ENCODE peak calls at places on chromosome 2, in ten cellular contexts. One of them, this sample, is unnamed.

GRCh38 chr2:60440080-60440753 is 113.2 kb downstream of the BCL11A start:
- DNase-seq in fibroblast of villous mesenchyme: no peak
- DNase-seq in epithelial cell of esophagus: no peak
- DNase-seq in lung: no peak
- DNase-seq in right cardiac atrium: no peak
- DNase-seq in AG10803: no peak
- DNase-seq in left lung: no peak
- DNase-seq in coronary artery: no peak
- DNase-seq in HCT116: no peak
- DNase-seq in IMR-90: no peak
- DNase-seq in this sample: no peak

GRCh38 chr2:170359466-170359865 is 181.5 kb downstream of the MYO3B start:
- DNase-seq in AG10803: no peak
- DNase-seq in coronary artery: no peak
- DNase-seq in IMR-90: no peak
- DNase-seq in epithelial cell of esophagus: no peak
- DNase-seq in HCT116: no peak
- DNase-seq in fibroblast of villous mesenchyme: no peak
- DNase-seq in right cardiac atrium: no peak
- DNase-seq in left lung: no peak
- DNase-seq in lung: no peak
- DNase-seq in this sample: no peak

GRCh38 chr2:168718622-168719021 is 83.8 kb upstream of the NOSTRIN start:
- DNase-seq in lung: no peak
- DNase-seq in fibroblast of villous mesenchyme: no peak
- DNase-seq in HCT116: no peak
- DNase-seq in left lung: no peak
- DNase-seq in IMR-90: no peak
- DNase-seq in coronary artery: no peak
- DNase-seq in AG10803: no peak
- DNase-seq in epithelial cell of esophagus: peak
- DNase-seq in right cardiac atrium: no peak
- DNase-seq in this sample: no peak

GRCh38 chr2:6353669-6354068 is 512.0 kb downstream of the CMPK2 start:
- DNase-seq in epithelial cell of esophagus: no peak
- DNase-seq in left lung: no peak
- DNase-seq in AG10803: no peak
- DNase-seq in HCT116: no peak
- DNase-seq in lung: no peak
- DNase-seq in right cardiac atrium: no peak
- DNase-seq in IMR-90: no peak
- DNase-seq in fibroblast of villous mesenchyme: no peak
- DNase-seq in coronary artery: no peak
- DNase-seq in this sample: no peak

GRCh38 chr2:140589273-140589672 is 1541.5 kb downstream of the LRP1B start:
- DNase-seq in left lung: no peak
- DNase-seq in lung: no peak
- DNase-seq in fibroblast of villous mesenchyme: no peak
- DNase-seq in epithelial cell of esophagus: no peak
- DNase-seq in IMR-90: no peak
- DNase-seq in coronary artery: no peak
- DNase-seq in right cardiac atrium: no peak
- DNase-seq in HCT116: no peak
- DNase-seq in AG10803: no peak
- DNase-seq in this sample: no peak

GRCh38 chr2:103781401-103781800 is 1019.6 kb downstream of the TMEM182 start:
- DNase-seq in IMR-90: no peak
- DNase-seq in left lung: no peak
- DNase-seq in fibroblast of villous mesenchyme: no peak
- DNase-seq in right cardiac atrium: no peak
- DNase-seq in AG10803: no peak
- DNase-seq in epithelial cell of esophagus: no peak
- DNase-seq in coronary artery: no peak
- DNase-seq in lung: no peak
- DNase-seq in HCT116: no peak
- DNase-seq in this sample: no peak

GRCh38 chr2:168050377-168050776 is 197.0 kb downstream of the STK39 start:
- DNase-seq in coronary artery: no peak
- DNase-seq in IMR-90: no peak
- DNase-seq in epithelial cell of esophagus: no peak
- DNase-seq in lung: no peak
- DNase-seq in left lung: no peak
- DNase-seq in fibroblast of villous mesenchyme: no peak
- DNase-seq in AG10803: no peak
- DNase-seq in right cardiac atrium: no peak
- DNase-seq in HCT116: no peak
- DNase-seq in this sample: no peak

GRCh38 chr2:18623782-18624181 is 34.4 kb upstream of the NT5C1B start:
- DNase-seq in IMR-90: peak
- DNase-seq in coronary artery: no peak
- DNase-seq in lung: no peak
- DNase-seq in right cardiac atrium: no peak
- DNase-seq in fibroblast of villous mesenchyme: peak
- DNase-seq in HCT116: no peak
- DNase-seq in left lung: no peak
- DNase-seq in AG10803: peak
- DNase-seq in epithelial cell of esophagus: peak
- DNase-seq in this sample: no peak

GRCh38 chr2:19607931-19608762 is 249.7 kb upstream of the OSR1 start:
- DNase-seq in fibroblast of villous mesenchyme: peak
- DNase-seq in IMR-90: peak
- DNase-seq in coronary artery: no peak
- DNase-seq in epithelial cell of esophagus: peak
- DNase-seq in AG10803: peak
- DNase-seq in lung: no peak
- DNase-seq in left lung: no peak
- DNase-seq in right cardiac atrium: no peak
- DNase-seq in HCT116: no peak
- DNase-seq in this sample: no peak

GRCh38 chr2:71742953-71743601 is 289.7 kb downstream of the DYSF start:
- DNase-seq in AG10803: peak
- DNase-seq in coronary artery: peak
- DNase-seq in left lung: peak
- DNase-seq in lung: no peak
- DNase-seq in HCT116: peak
- DNase-seq in epithelial cell of esophagus: peak
- DNase-seq in right cardiac atrium: peak
- DNase-seq in IMR-90: peak
- DNase-seq in fibroblast of villous mesenchyme: peak
- DNase-seq in this sample: peak

GRCh38 chr2:101253013-101253712 is 477 bp downstream of the CNOT11 start:
- DNase-seq in IMR-90: peak
- DNase-seq in left lung: peak
- DNase-seq in right cardiac atrium: peak
- DNase-seq in coronary artery: peak
- DNase-seq in AG10803: peak
- DNase-seq in lung: peak
- DNase-seq in epithelial cell of esophagus: peak
- DNase-seq in HCT116: no peak
- DNase-seq in fibroblast of villous mesenchyme: peak
- DNase-seq in this sample: peak

GRCh38 chr2:218342837-218343236 is 13.8 kb upstream of the CATIP start:
- DNase-seq in left lung: no peak
- DNase-seq in IMR-90: no peak
- DNase-seq in coronary artery: no peak
- DNase-seq in right cardiac atrium: no peak
- DNase-seq in HCT116: no peak
- DNase-seq in fibroblast of villous mesenchyme: no peak
- DNase-seq in epithelial cell of esophagus: no peak
- DNase-seq in lung: no peak
- DNase-seq in AG10803: no peak
- DNase-seq in this sample: no peak

DNA sequence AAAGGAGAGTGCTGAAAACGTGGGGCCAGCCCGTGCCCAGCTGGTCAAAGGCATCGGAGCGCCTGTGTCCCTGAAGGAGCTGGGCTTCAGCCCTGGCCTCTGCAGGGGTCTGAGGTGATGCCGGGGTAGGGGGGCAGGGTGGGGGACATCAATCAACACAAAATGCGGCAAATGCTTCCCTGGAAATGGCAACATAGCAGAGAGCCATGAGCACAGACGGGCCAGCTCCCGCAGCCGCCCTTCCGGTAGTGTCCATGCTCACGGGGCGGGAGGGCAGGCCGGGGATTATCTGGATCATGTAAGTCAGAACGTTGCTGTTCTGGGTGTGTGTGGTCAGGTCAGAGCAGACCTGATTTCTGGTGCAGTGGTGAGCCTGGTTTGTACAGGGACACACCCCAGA is 56.5 kb upstream of the TWIST2 start:
- DNase-seq in AG10803: peak
- DNase-seq in HCT116: no peak
- DNase-seq in lung: no peak
- DNase-seq in IMR-90: no peak
- DNase-seq in fibroblast of villous mesenchyme: peak
- DNase-seq in epithelial cell of esophagus: no peak
- DNase-seq in coronary artery: no peak
- DNase-seq in right cardiac atrium: no peak
- DNase-seq in left lung: no peak
- DNase-seq in this sample: no peak
- H3K4me3 ChIP-seq in AG10803: peak
- H3K4me3 ChIP-seq in HCT116: no peak
- H3K4me3 ChIP-seq in lung: no peak
- H3K4me3 ChIP-seq in IMR-90: no peak
- H3K4me3 ChIP-seq in fibroblast of villous mesenchyme: no peak
- H3K4me3 ChIP-seq in epithelial cell of esophagus: no peak
- H3K4me3 ChIP-seq in coronary artery: peak
- H3K4me3 ChIP-seq in right cardiac atrium: no peak
- H3K4me3 ChIP-seq in left lung: no peak
- H3K4me3 ChIP-seq in this sample: no peak

GRCh38 chr2:238855891-238856580 is 8.2 kb downstream of the TWIST2 start:
- DNase-seq in AG10803: no peak
- DNase-seq in right cardiac atrium: no peak
- DNase-seq in left lung: no peak
- DNase-seq in HCT116: no peak
- DNase-seq in epithelial cell of esophagus: no peak
- DNase-seq in lung: no peak
- DNase-seq in fibroblast of villous mesenchyme: no peak
- DNase-seq in coronary artery: no peak
- DNase-seq in IMR-90: no peak
- DNase-seq in this sample: no peak
- H3K4me3 ChIP-seq in AG10803: peak
- H3K4me3 ChIP-seq in right cardiac atrium: no peak
- H3K4me3 ChIP-seq in left lung: no peak
- H3K4me3 ChIP-seq in HCT116: no peak
- H3K4me3 ChIP-seq in epithelial cell of esophagus: no peak
- H3K4me3 ChIP-seq in lung: no peak
- H3K4me3 ChIP-seq in fibroblast of villous mesenchyme: no peak
- H3K4me3 ChIP-seq in coronary artery: no peak
- H3K4me3 ChIP-seq in IMR-90: no peak
- H3K4me3 ChIP-seq in this sample: no peak

DNA sequence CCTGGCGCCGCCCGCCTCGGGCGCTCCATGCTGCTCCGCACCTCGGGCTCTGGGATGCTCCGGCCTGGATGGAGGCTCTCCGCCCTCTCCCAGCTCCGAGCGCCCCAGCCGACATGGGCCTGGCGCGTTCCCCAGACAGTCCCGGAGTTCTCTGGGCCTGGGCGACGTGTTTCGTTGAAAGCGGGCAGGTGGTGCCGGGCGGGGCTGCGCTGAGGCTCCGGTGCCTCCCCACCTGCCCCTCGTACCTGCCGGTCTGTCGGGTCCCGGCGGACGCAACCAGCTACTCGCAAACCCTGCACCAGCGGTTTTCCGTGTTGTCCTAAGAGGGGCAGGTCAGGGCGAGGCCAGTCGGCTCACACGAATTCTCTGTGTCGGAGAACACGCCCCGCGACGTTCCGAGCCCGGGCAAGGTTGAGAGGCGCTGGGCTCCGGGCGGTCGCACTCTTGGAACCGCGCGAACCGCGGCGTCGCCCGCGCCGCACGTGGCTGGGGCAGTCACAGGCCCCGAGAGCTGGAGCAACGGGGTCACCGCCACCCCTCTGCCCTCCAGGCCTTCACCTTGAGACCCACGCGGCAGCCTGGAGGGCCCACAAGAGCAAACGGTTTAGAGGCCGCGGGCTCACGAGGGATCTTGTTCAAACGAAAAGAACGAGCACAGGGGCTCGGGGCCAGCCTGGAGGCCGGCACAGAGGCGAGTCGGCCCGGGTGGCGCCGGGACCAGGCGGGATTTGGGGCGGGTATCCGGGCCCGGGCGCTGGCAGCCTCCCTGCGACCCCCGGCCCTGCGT is 4.2 kb upstream of the SIX2 start:
- DNase-seq in left lung: no peak
- DNase-seq in lung: no peak
- DNase-seq in AG10803: no peak
- DNase-seq in fibroblast of villous mesenchyme: no peak
- DNase-seq in epithelial cell of esophagus: no peak
- DNase-seq in coronary artery: no peak
- DNase-seq in IMR-90: no peak
- DNase-seq in right cardiac atrium: no peak
- DNase-seq in HCT116: no peak
- DNase-seq in this sample: no peak
- H3K4me3 ChIP-seq in left lung: peak
- H3K4me3 ChIP-seq in lung: no peak
- H3K4me3 ChIP-seq in AG10803: no peak
- H3K4me3 ChIP-seq in fibroblast of villous mesenchyme: peak
- H3K4me3 ChIP-seq in epithelial cell of esophagus: peak
- H3K4me3 ChIP-seq in coronary artery: peak
- H3K4me3 ChIP-seq in IMR-90: no peak
- H3K4me3 ChIP-seq in right cardiac atrium: peak
- H3K4me3 ChIP-seq in HCT116: no peak
- H3K4me3 ChIP-seq in this sample: no peak

DNA sequence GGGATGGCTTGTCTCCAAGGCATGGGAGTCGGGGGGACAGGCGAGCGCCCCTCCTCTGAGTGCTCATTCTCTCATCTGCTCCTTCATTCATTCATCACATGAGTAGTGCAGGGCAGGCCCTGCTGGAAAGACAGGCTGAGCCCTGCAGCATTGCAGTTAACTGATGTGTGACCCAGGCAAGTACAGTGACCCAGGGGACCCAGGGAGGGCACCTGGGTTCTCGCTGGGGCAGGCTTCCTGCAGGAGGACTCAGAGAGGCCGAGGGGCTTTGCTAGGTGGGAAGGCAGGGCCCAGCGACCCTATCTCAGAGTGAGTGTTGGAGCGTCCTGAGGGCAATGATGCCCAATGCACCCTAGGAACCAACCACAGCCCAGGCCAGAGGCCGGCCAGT is 30.6 kb downstream of the HJURP start:
- DNase-seq in HCT116: no peak
- DNase-seq in coronary artery: peak
- DNase-seq in IMR-90: no peak
- DNase-seq in fibroblast of villous mesenchyme: no peak
- DNase-seq in right cardiac atrium: no peak
- DNase-seq in AG10803: no peak
- DNase-seq in lung: no peak
- DNase-seq in left lung: no peak
- DNase-seq in epithelial cell of esophagus: no peak
- DNase-seq in this sample: no peak
- H3K4me3 ChIP-seq in HCT116: no peak
- H3K4me3 ChIP-seq in coronary artery: no peak
- H3K4me3 ChIP-seq in IMR-90: no peak
- H3K4me3 ChIP-seq in fibroblast of villous mesenchyme: no peak
- H3K4me3 ChIP-seq in right cardiac atrium: no peak
- H3K4me3 ChIP-seq in AG10803: no peak
- H3K4me3 ChIP-seq in lung: no peak
- H3K4me3 ChIP-seq in left lung: no peak
- H3K4me3 ChIP-seq in epithelial cell of esophagus: no peak
- H3K4me3 ChIP-seq in this sample: no peak

This sample was measured in kidney.